ENCODE peak calls at places on chromosomes 6 and 20, in seven cellular contexts. Y is heart left ventricle, M is fibroblast of lung, V is SK-N-SH, T is fibroblast of pulmonary artery, G is mesendoderm, N is uterus. L is an unnamed sample.

GRCh38 chr20:54123587-54124180 is 50.1 kb downstream of the CYP24A1 start:
- DNase-seq in V (no peak), Y (no peak), G (peak; percentile 99), N (peak; percentile 56), M (peak; percentile 99), T (peak; percentile 89), L (peak; percentile 35)

GRCh38 chr6:148416309-148416965 is 73.8 kb downstream of the SASH1 start:
- DNase-seq in N (no peak), V (no peak), Y (no peak), G (no peak), T (no peak), M (no peak), L (no peak)

GRCh38 chr6:41768545-41769308 is 11.0 kb downstream of the FRS3 start:
- DNase-seq in M (no peak), T (no peak), N (no peak), Y (no peak), V (peak; percentile 41), G (peak; percentile 27), L (no peak)

GRCh38 chr6:56259682-56260081 is 12.3 kb upstream of the COL21A1 start:
- DNase-seq in Y (no peak), V (no peak), M (peak; percentile 49), T (peak; percentile 71), N (no peak), G (no peak), L (no peak)

GRCh38 chr6:129500958-129501381 is 209.0 kb downstream of the ARHGAP18 start:
- DNase-seq in N (no peak), Y (no peak), G (peak; percentile 45), V (peak; percentile 1), T (peak; percentile 35), M (peak; percentile 59), L (no peak)

GRCh38 chr6:11795403-11795802 is 16.8 kb upstream of the ADTRP start:
- DNase-seq in Y (no peak), N (no peak), G (no peak), M (no peak), T (no peak), V (no peak), L (no peak)

GRCh38 chr6:30787954-30788353 is 43.6 kb upstream of the IER3 start:
- DNase-seq in V (no peak), T (no peak), N (no peak), G (no peak), Y (no peak), M (no peak), L (no peak)

GRCh38 chr20:63224272-63225081 is 8.5 kb upstream of the YTHDF1 start:
- DNase-seq in T (peak; percentile 46), N (peak; percentile 37), V (peak; percentile 78), M (peak; percentile 77), G (peak; percentile 41), Y (peak; percentile 54), L (no peak)

GRCh38 chr6:167827588-167828324 is 1.0 kb downstream of the AFDN start:
- DNase-seq in T (peak; percentile 55), M (peak; percentile 34), Y (peak; percentile 53), V (peak; percentile 74), G (peak; percentile 86), N (peak; percentile 50), L (peak; percentile 69)

GRCh38 chr6:119443993-119444641 is 94.6 kb upstream of the MAN1A1 start:
- DNase-seq in N (no peak), M (peak; percentile 29), T (peak; percentile 51), Y (no peak), G (no peak), V (no peak), L (no peak)

GRCh38 chr20:25356294-25356933 is 34.2 kb downstream of the ABHD12 start:
- DNase-seq in V (peak; percentile 23), T (no peak), G (no peak), M (no peak), N (no peak), Y (no peak), L (no peak)

GRCh38 chr20:59985864-59986263 is 27.6 kb downstream of the CDH26 start:
- DNase-seq in M (no peak), V (no peak), N (no peak), Y (no peak), T (no peak), G (peak; percentile 49), L (no peak)

GRCh38 chr20:11112837-11113236 is 439.0 kb upstream of the JAG1 start:
- DNase-seq in V (no peak), N (no peak), M (peak; percentile 39), Y (no peak), T (peak; percentile 3), G (no peak), L (no peak)

GRCh38 chr6:101386982-101387381 is 6.5 kb upstream of the GRIK2 start:
- DNase-seq in M (no peak), V (no peak), G (peak; percentile 52), N (no peak), Y (no peak), T (no peak), L (no peak)

GRCh38 chr6:7881765-7882500 is 28.7 kb downstream of the TXNDC5 start:
- DNase-seq in M (no peak), Y (no peak), G (peak; percentile 8), V (no peak), N (no peak), T (no peak), L (no peak)

GRCh38 chr6:154951400-154952200 is 43.5 kb upstream of the TIAM2 start:
- DNase-seq in Y (no peak), M (peak; percentile 51), T (no peak), V (no peak), G (no peak), N (no peak), L (no peak)

GRCh38 chr20:24721891-24722530 is 227.1 kb upstream of the CST7 start:
- DNase-seq in M (no peak), N (no peak), Y (no peak), T (no peak), V (no peak), G (peak; percentile 21), L (no peak)

GRCh38 chr6:116450185-116450710 is 10.9 kb upstream of the CALHM6 start:
- DNase-seq in G (no peak), V (no peak), M (no peak), T (no peak), N (no peak), Y (no peak), L (no peak)

GRCh38 chr6:50823130-50823920 is 4.7 kb downstream of the TFAP2B start:
- DNase-seq in Y (no peak), V (no peak), T (no peak), N (no peak), M (no peak), G (no peak), L (no peak)

GRCh38 chr20:53914091-53914860 is 156.1 kb downstream of the BCAS1 start:
- DNase-seq in V (no peak), M (peak; percentile 80), N (no peak), Y (no peak), G (peak; percentile 45), T (peak; percentile 61), L (no peak)

GRCh38 chr6:20411953-20412352 is 10.3 kb downstream of the E2F3 start:
- DNase-seq in V (no peak), T (no peak), N (no peak), G (no peak), Y (no peak), M (no peak), L (no peak)